ENCODE peak calls at places on chromosomes 3 and 15, in four cellular contexts. F, S, J and W are unnamed samples.
A peak's percentile ranks its signal among the peaks of the same experiment; 100 is the strongest.

GRCh38 chr15:29835301-29835700 is 13.0 kb upstream of the TJP1 start:
- DNase-seq in F (no peak), S (no peak), J (no peak), W (no peak)

GRCh38 chr3:183664913-183665381 is 29.5 kb downstream of the KLHL24 start:
- DNase-seq in F (no peak), S (no peak), J (no peak), W (peak; percentile 26)

GRCh38 chr15:48221261-48221660 is 15.2 kb downstream of the SLC12A1 start:
- DNase-seq in S (no peak), F (no peak), J (no peak), W (no peak)

GRCh38 chr15:58459562-58459961 is 27.8 kb downstream of the LIPC start:
- DNase-seq in S (no peak), J (no peak), F (no peak), W (no peak)

GRCh38 chr15:67076147-67076843 is 10.9 kb downstream of the SMAD3 start:
- DNase-seq in S (no peak), F (no peak), J (peak; percentile 47), W (peak; percentile 76)

GRCh38 chr3:73625124-73625665 is 454 bp upstream of the PDZRN3 start:
- DNase-seq in J (no peak), S (no peak), F (no peak), W (no peak)

GRCh38 chr15:40306371-40306770 is 1.4 kb downstream of the PLCB2 start:
- DNase-seq in F (no peak), J (no peak), S (no peak), W (no peak)

GRCh38 chr3:132637590-132637989 is 22.0 kb downstream of the ACAD11 start:
- DNase-seq in F (no peak), S (no peak), J (no peak), W (no peak)

GRCh38 chr15:89822951-89823701 is 8.5 kb upstream of the ANPEP start:
- DNase-seq in F (no peak), S (no peak), J (no peak), W (no peak)

GRCh38 chr3:14847613-14848541 is 29.1 kb downstream of the FGD5 start:
- DNase-seq in S (peak; percentile 5), F (no peak), J (no peak), W (no peak)

GRCh38 chr15:96322401-96323249 is 7.9 kb upstream of the NR2F2 start:
- DNase-seq in S (no peak), F (no peak), J (no peak), W (no peak)

GRCh38 chr3:117756580-117756979 is 1047.0 kb downstream of the TUSC7 start:
- DNase-seq in F (peak; percentile 85), S (no peak), J (no peak), W (no peak)

GRCh38 chr15:40416056-40416455 is 10.5 kb downstream of the IVD start:
- DNase-seq in S (no peak), F (no peak), J (no peak), W (no peak)

GRCh38 chr3:65979152-65979551 is 59.6 kb downstream of the MAGI1 start:
- DNase-seq in F (no peak), S (no peak), J (no peak), W (no peak)

GRCh38 chr3:165181556-165181955 is 14.6 kb downstream of the SLITRK3 start:
- DNase-seq in F (no peak), S (no peak), J (no peak), W (no peak)

GRCh38 chr3:32226875-32227500 is 11.5 kb upstream of the CMTM8 start:
- DNase-seq in S (no peak), F (no peak), J (no peak), W (peak; percentile 69)

GRCh38 chr15:80512729-80513670 is 108.8 kb downstream of the ARNT2 start:
- DNase-seq in S (peak; percentile 37), J (no peak), F (no peak), W (no peak)

GRCh38 chr15:48469271-48469670 is 138.0 kb downstream of the DUT start:
- DNase-seq in J (no peak), S (no peak), F (no peak), W (no peak)

GRCh38 chr3:140131895-140132294 is 196.9 kb downstream of the CLSTN2 start:
- DNase-seq in J (no peak), S (no peak), F (no peak), W (no peak)

GRCh38 chr3:49238274-49239127 is 38.5 kb downstream of the C3orf62 start:
- DNase-seq in J (no peak), S (no peak), F (no peak), W (no peak)

GRCh38 chr3:159158213-159158612 is 356.4 kb downstream of the MFSD1 start:
- DNase-seq in S (peak; percentile 91), J (no peak), F (no peak), W (no peak)

GRCh38 chr3:149343951-149344350 is 10.5 kb upstream of the TM4SF18 start:
- DNase-seq in F (peak; percentile 17), S (no peak), J (no peak), W (no peak)

GRCh38 chr15:40430271-40430805 is 10.4 kb upstream of the BAHD1 start:
- DNase-seq in F (no peak), S (no peak), J (no peak), W (no peak)

GRCh38 chr3:52444860-52445793 is at the start of gene SEMA3G:
- DNase-seq in F (no peak), J (peak; percentile 58), S (no peak), W (no peak)